ENCODE peak calls at places on chromosome 4, in seven cellular contexts. A is A549, Z is ovary, B is heart left ventricle, S is stomach, X is sigmoid colon, Y is uterus. H is an unnamed sample.

GRCh38 chr4:7863911-7864681 is 75.6 kb downstream of the AFAP1 start:
- DNase-seq in A (peak; percentile 44), Z (no peak), B (no peak), S (no peak), X (peak; percentile 18), Y (no peak), H (no peak)

GRCh38 chr4:40719008-40719623 is 30.6 kb upstream of the NSUN7 start:
- DNase-seq in A (peak; percentile 82), Z (no peak), B (no peak), S (no peak), X (no peak), Y (no peak), H (peak; percentile 28)

GRCh38 chr4:40525811-40526598 is 103.7 kb downstream of the RBM47 start:
- DNase-seq in A (peak; percentile 82), Z (no peak), B (no peak), S (peak; percentile 53), X (no peak), Y (peak; percentile 28), H (peak; percentile 64)

GRCh38 chr4:87839309-87839946 is 6.7 kb downstream of the MEPE start:
- DNase-seq in A (peak; percentile 34), Z (no peak), B (no peak), S (no peak), X (peak; percentile 69), Y (no peak), H (peak; percentile 57)

GRCh38 chr4:108601517-108601916 is 18.9 kb upstream of the RPL34 start:
- DNase-seq in A (no peak), Z (no peak), B (no peak), S (no peak), X (no peak), Y (no peak), H (no peak)

GRCh38 chr4:24584175-24584850 is at the start of gene DHX15:
- DNase-seq in A (peak; percentile 97), Z (peak; percentile 97), B (peak; percentile 97), S (peak; percentile 98), X (peak; percentile 98), Y (peak; percentile 94), H (peak; percentile 97)

GRCh38 chr4:84952004-84952403 is 14.5 kb downstream of the WDFY3 start:
- DNase-seq in A (peak; percentile 66), Z (no peak), B (no peak), S (no peak), X (no peak), Y (no peak), H (no peak)

GRCh38 chr4:113849771-113850170 is 88.2 kb upstream of the CAMK2D start:
- DNase-seq in A (no peak), Z (no peak), B (peak; percentile 35), S (no peak), X (no peak), Y (peak; percentile 15), H (peak; percentile 23)

GRCh38 chr4:8468746-8469535 is 28.4 kb downstream of the TRMT44 start:
- DNase-seq in A (peak; percentile 53), Z (peak; percentile 89), B (peak; percentile 62), S (peak; percentile 64), X (peak; percentile 82), Y (peak; percentile 79), H (peak; percentile 73)

GRCh38 chr4:129163427-129163826 is 67.5 kb downstream of the C4orf33 start:
- DNase-seq in A (no peak), Z (no peak), B (no peak), S (no peak), X (no peak), Y (no peak), H (no peak)

GRCh38 chr4:98671131-98671530 is 12.7 kb upstream of the TSPAN5 start:
- DNase-seq in A (no peak), Z (no peak), B (no peak), S (no peak), X (no peak), Y (no peak), H (no peak)

GRCh38 chr4:147975325-147975724 is 243.4 kb downstream of the ARHGAP10 start:
- DNase-seq in A (no peak), Z (no peak), B (no peak), S (no peak), X (no peak), Y (no peak), H (no peak)

GRCh38 chr4:26342328-26343040 is 21.7 kb downstream of the RBPJ start:
- DNase-seq in A (no peak), Z (no peak), B (no peak), S (no peak), X (no peak), Y (no peak), H (no peak)

GRCh38 chr4:128601992-128602695 is 207.4 kb upstream of the JADE1 start:
- DNase-seq in A (peak; percentile 51), Z (peak; percentile 48), B (peak; percentile 58), S (no peak), X (no peak), Y (no peak), H (peak; percentile 46)

GRCh38 chr4:165625281-165625680 is 246.5 kb downstream of the CPE start:
- DNase-seq in A (no peak), Z (no peak), B (no peak), S (no peak), X (no peak), Y (no peak), H (no peak)

GRCh38 chr4:168183717-168184571 is 91.6 kb downstream of the ANXA10 start:
- DNase-seq in A (peak; percentile 44), Z (no peak), B (no peak), S (no peak), X (no peak), Y (no peak), H (no peak)

GRCh38 chr4:157358439-157358838 is 137.9 kb downstream of the GRIA2 start:
- DNase-seq in A (no peak), Z (no peak), B (no peak), S (no peak), X (no peak), Y (no peak), H (no peak)

GRCh38 chr4:121789960-121790829 is 10.9 kb upstream of the EXOSC9 start:
- DNase-seq in A (no peak), Z (no peak), B (no peak), S (no peak), X (no peak), Y (no peak), H (no peak)

GRCh38 chr4:121792966-121793365 is 8.2 kb upstream of the EXOSC9 start:
- DNase-seq in A (no peak), Z (no peak), B (no peak), S (no peak), X (no peak), Y (no peak), H (no peak)

GRCh38 chr4:121791481-121791880 is 9.6 kb upstream of the EXOSC9 start:
- DNase-seq in A (no peak), Z (no peak), B (no peak), S (no peak), X (no peak), Y (no peak), H (no peak)

GRCh38 chr4:121789470-121789869 is 11.7 kb upstream of the EXOSC9 start:
- DNase-seq in A (no peak), Z (no peak), B (no peak), S (no peak), X (no peak), Y (no peak), H (no peak)

GRCh38 chr4:121790976-121791375 is 10.1 kb upstream of the EXOSC9 start:
- DNase-seq in A (no peak), Z (no peak), B (no peak), S (no peak), X (no peak), Y (no peak), H (no peak)
- H3K4me1 ChIP-seq in A (peaks cover 21% of the 10 kb centered on the region), Z (no peaks in the 10 kb centered on the region), B (no peaks in the 10 kb centered on the region), S (no peaks in the 10 kb centered on the region), X (no peaks in the 10 kb centered on the region), Y (no peaks in the 10 kb centered on the region), H (no peaks in the 10 kb centered on the region)

DNA sequence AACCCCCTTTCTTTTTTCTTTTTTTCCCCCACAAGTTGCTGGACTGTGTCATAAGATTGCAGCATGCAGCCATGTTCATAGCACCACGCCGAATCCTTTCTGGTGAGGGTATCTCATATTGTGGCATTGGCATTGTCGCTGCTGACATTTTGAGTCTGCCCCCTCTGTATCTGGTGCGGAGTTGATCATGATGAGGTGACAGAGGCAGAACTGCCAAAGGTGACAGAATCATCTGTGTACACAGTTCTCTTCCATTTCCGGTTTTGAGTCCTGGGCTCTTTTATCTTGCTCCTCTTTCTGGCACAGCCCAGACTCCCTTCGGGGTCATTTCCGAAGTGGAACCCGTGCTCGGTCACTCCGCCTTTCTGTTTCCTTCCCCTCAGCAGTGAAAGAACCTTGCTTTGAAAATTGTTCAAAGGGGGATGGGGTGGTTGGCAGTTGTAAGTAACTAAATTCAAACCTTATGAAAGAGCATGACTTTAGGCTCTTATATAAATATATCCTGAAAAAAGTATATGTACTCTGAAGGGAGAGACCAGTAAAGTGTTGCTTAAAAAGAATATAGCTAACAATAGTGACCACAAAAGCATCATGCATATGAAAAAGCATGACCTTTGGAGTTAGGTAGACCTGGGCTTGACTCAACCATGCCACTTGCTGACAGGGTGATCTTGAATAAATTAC is 55.0 kb upstream of the BMP2K start:
- DNase-seq in A (no peak), Z (no peak), B (peak; percentile 42), S (no peak), X (no peak), Y (no peak), H (no peak)
- TF ChIP-seq POLR2A in A (no peak), Z (no peak), B (no peak), S (no peak), X (no peak), Y (no peak), H (no peak)

GRCh38 chr4:102620697-102621497 is 119.7 kb downstream of the NFKB1 start:
- DNase-seq in A (peak; percentile 82), Z (no peak), B (no peak), S (peak; percentile 58), X (no peak), Y (no peak), H (peak; percentile 51)
- H3K27ac ChIP-seq in A (peak overlapping the region; percentile 82), Z (no peak overlapping the region), B (no peak overlapping the region), S (peak overlapping the region; percentile 79), X (no peak overlapping the region), Y (no peak overlapping the region), H (no peak overlapping the region)

GRCh38 chr4:47528651-47529050 is 43.6 kb downstream of the ATP10D start:
- DNase-seq in A (no peak), Z (no peak), B (no peak), S (no peak), X (no peak), Y (no peak), H (no peak)

GRCh38 chr4:47531954-47532321 is 46.9 kb downstream of the ATP10D start:
- DNase-seq in A (no peak), Z (no peak), B (no peak), S (no peak), X (no peak), Y (no peak), H (peak; percentile 27)

GRCh38 chr4:47531241-47531953 is 46.3 kb downstream of the ATP10D start:
- DNase-seq in A (peak; percentile 24), Z (no peak), B (peak; percentile 35), S (peak; percentile 29), X (no peak), Y (no peak), H (no peak)

GRCh38 chr4:47532658-47533057 is 47.6 kb downstream of the ATP10D start:
- DNase-seq in A (no peak), Z (no peak), B (no peak), S (no peak), X (no peak), Y (no peak), H (no peak)

DNA sequence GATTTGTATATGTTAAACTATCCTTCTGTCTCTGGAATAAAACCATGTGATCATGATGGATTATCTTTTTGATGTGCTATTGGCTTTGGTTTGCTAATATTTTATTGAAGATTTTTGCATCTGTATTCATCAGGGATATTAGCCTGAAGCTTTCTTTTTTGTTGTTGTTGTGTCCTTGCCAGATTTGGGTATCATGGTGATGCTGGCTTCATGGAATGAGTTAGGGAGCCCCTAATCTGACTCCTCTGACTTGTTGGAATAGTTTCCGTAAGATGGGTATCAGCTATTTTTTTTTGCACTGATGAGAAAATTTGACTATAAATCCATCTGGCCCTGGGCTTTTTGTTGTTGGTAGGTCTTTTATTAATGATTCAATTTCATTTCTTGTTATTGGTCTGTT is 45.7 kb downstream of the ATP10D start:
- DNase-seq in A (no peak), Z (no peak), B (no peak), S (no peak), X (no peak), Y (no peak), H (no peak)
- H3K4me1 ChIP-seq in A (peaks cover 18% of the 10 kb centered on the region), Z (peaks cover 2% of the 10 kb centered on the region), B (no peaks in the 10 kb centered on the region), S (peaks cover 26% of the 10 kb centered on the region), X (peaks cover 19% of the 10 kb centered on the region), Y (peaks cover 1% of the 10 kb centered on the region), H (peaks cover 3% of the 10 kb centered on the region)